ENCODE peak calls at places on chromosome 3, in eight cellular contexts. D, F, K, Q, L, T, Z and W are unnamed samples.

GRCh38 chr3:174247671-174248070 is 611.5 kb upstream of the NAALADL2 start:
- DNase-seq in D (no peak), F (no peak), K (no peak), Q (no peak), L (no peak), T (no peak), Z (no peak), W (no peak)

GRCh38 chr3:183233986-183234385 is 19.1 kb upstream of the B3GNT5 start:
- DNase-seq in D (no peak), F (no peak), K (no peak), Q (no peak), L (no peak), T (no peak), Z (no peak), W (peak)

GRCh38 chr3:152780553-152780952 is 54.4 kb upstream of the P2RY1 start:
- DNase-seq in D (no peak), F (no peak), K (no peak), Q (no peak), L (no peak), T (no peak), Z (no peak), W (no peak)

GRCh38 chr3:190261740-190262139 is 60.5 kb downstream of the CLDN1 start:
- DNase-seq in D (no peak), F (no peak), K (no peak), Q (no peak), L (no peak), T (no peak), Z (no peak), W (no peak)

GRCh38 chr3:138197058-138197457 is 10.0 kb downstream of the ARMC8 start:
- DNase-seq in D (no peak), F (no peak), K (no peak), Q (no peak), L (peak), T (no peak), Z (no peak), W (no peak)

GRCh38 chr3:8954938-8955763 is 8.1 kb downstream of the RAD18 start:
- DNase-seq in D (no peak), F (no peak), K (peak), Q (no peak), L (peak), T (no peak), Z (no peak), W (peak)

GRCh38 chr3:45595364-45596154 is 1.0 kb downstream of the LIMD1 start:
- DNase-seq in D (peak), F (peak), K (no peak), Q (no peak), L (no peak), T (no peak), Z (no peak), W (no peak)

GRCh38 chr3:129025108-129025507 is 24.0 kb downstream of the EFCC1 start:
- DNase-seq in D (peak), F (peak), K (no peak), Q (no peak), L (no peak), T (no peak), Z (no peak), W (no peak)

GRCh38 chr3:5023777-5024346 is 44.6 kb downstream of the BHLHE40 start:
- DNase-seq in D (no peak), F (no peak), K (no peak), Q (no peak), L (no peak), T (no peak), Z (no peak), W (no peak)

GRCh38 chr3:143480306-143480852 is 360.8 kb downstream of the CHST2 start:
- DNase-seq in D (no peak), F (no peak), K (no peak), Q (no peak), L (no peak), T (no peak), Z (no peak), W (no peak)

GRCh38 chr3:179717219-179717618 is 64.4 kb downstream of the USP13 start:
- DNase-seq in D (no peak), F (no peak), K (no peak), Q (no peak), L (no peak), T (no peak), Z (no peak), W (no peak)

GRCh38 chr3:188242426-188243123 is 88.6 kb downstream of the LPP start:
- DNase-seq in D (no peak), F (no peak), K (peak), Q (no peak), L (no peak), T (no peak), Z (no peak), W (no peak)

GRCh38 chr3:172107403-172107802 is 68.0 kb downstream of the FNDC3B start:
- DNase-seq in D (no peak), F (no peak), K (no peak), Q (peak), L (no peak), T (no peak), Z (no peak), W (peak)

GRCh38 chr3:33001889-33002288 is 50.4 kb downstream of the CCR4 start:
- DNase-seq in D (no peak), F (no peak), K (no peak), Q (no peak), L (no peak), T (no peak), Z (no peak), W (peak)